ENCODE peak calls at places on chromosome 18, in four cellular contexts. Z is IMR-90, A is lower leg skin, Q is A549. K is an unnamed sample.

GRCh38 chr18:77099501-77100370 is 32.8 kb downstream of the MBP start:
- DNase-seq in Z (no peak), A (peak), Q (no peak), K (no peak)

GRCh38 chr18:59502222-59502898 is 143.3 kb upstream of the LMAN1 start:
- DNase-seq in Z (peak), A (no peak), Q (no peak), K (peak)

GRCh38 chr18:66013976-66014375 is 263.2 kb downstream of the CDH7 start:
- DNase-seq in Z (no peak), A (no peak), Q (no peak), K (peak)

GRCh38 chr18:61754039-61754583 is 138.7 kb downstream of the RNF152 start:
- DNase-seq in Z (no peak), A (no peak), Q (no peak), K (no peak)

GRCh38 chr18:57210101-57210661 is 63.3 kb downstream of the BOD1L2 start:
- DNase-seq in Z (peak), A (no peak), Q (peak), K (peak)

GRCh38 chr18:58241877-58242276 is 197.9 kb downstream of the NEDD4L start:
- DNase-seq in Z (peak), A (no peak), Q (no peak), K (no peak)

GRCh38 chr18:9838144-9838877 is 47.5 kb upstream of the TXNDC2 start:
- DNase-seq in Z (no peak), A (no peak), Q (no peak), K (peak)

GRCh38 chr18:61893304-61893970 is 630 bp upstream of the RNF152 start:
- DNase-seq in Z (peak), A (peak), Q (peak), K (no peak)

GRCh38 chr18:44917184-44917864 is 236.6 kb downstream of the SETBP1 start:
- DNase-seq in Z (no peak), A (no peak), Q (no peak), K (no peak)

GRCh38 chr18:12031836-12032235 is 50.5 kb downstream of the IMPA2 start:
- DNase-seq in Z (peak), A (peak), Q (no peak), K (peak)

GRCh38 chr18:69564602-69565001 is 163.9 kb downstream of the DOK6 start:
- DNase-seq in Z (no peak), A (no peak), Q (no peak), K (no peak)

GRCh38 chr18:52766002-52766540 is 426.1 kb downstream of the DCC start:
- DNase-seq in Z (no peak), A (no peak), Q (no peak), K (no peak)

GRCh38 chr18:48566588-48566987 is 27.8 kb downstream of the CTIF start:
- DNase-seq in Z (no peak), A (no peak), Q (no peak), K (no peak)

GRCh38 chr18:12296457-12296856 is 11.6 kb upstream of the TUBB6 start:
- DNase-seq in Z (no peak), A (no peak), Q (no peak), K (no peak)

GRCh38 chr18:60053747-60054304 is 154.0 kb downstream of the PMAIP1 start:
- DNase-seq in Z (peak), A (no peak), Q (peak), K (peak)

GRCh38 chr18:77025123-77025522 is 107.5 kb downstream of the MBP start:
- DNase-seq in Z (no peak), A (no peak), Q (no peak), K (no peak)

GRCh38 chr18:36539674-36540073 is 242.2 kb downstream of the FHOD3 start:
- DNase-seq in Z (peak), A (peak), Q (no peak), K (no peak)

GRCh38 chr18:76412818-76413565 is 82.0 kb downstream of the ZNF516 start:
- DNase-seq in Z (peak), A (peak), Q (no peak), K (no peak)

GRCh38 chr18:10036479-10036878 is 122.7 kb downstream of the VAPA start:
- DNase-seq in Z (no peak), A (peak), Q (no peak), K (no peak)

GRCh38 chr18:58960946-58961722 is 96.5 kb downstream of the ZNF532 start:
- DNase-seq in Z (no peak), A (no peak), Q (no peak), K (no peak)

GRCh38 chr18:51337406-51337805 is 139.9 kb upstream of the MEX3C start:
- DNase-seq in Z (no peak), A (no peak), Q (no peak), K (peak)

GRCh38 chr18:64679121-64679520 is 530.2 kb upstream of the LINC00305 start:
- DNase-seq in Z (no peak), A (no peak), Q (no peak), K (no peak)

GRCh38 chr18:28114472-28114871 is 62.5 kb downstream of the CDH2 start:
- DNase-seq in Z (peak), A (no peak), Q (no peak), K (peak)

GRCh38 chr18:12049983-12050811 is 43.4 kb upstream of the ANKRD62 start:
- DNase-seq in Z (no peak), A (no peak), Q (no peak), K (no peak)

GRCh38 chr18:59400407-59400806 is 41.3 kb upstream of the LMAN1 start:
- DNase-seq in Z (no peak), A (no peak), Q (no peak), K (no peak)

GRCh38 chr18:76875390-76876330 is 53.3 kb downstream of the ZNF236 start:
- DNase-seq in Z (peak), A (no peak), Q (peak), K (no peak)

GRCh38 chr18:44683566-44683965 is 2.9 kb downstream of the SETBP1 start:
- DNase-seq in Z (no peak), A (no peak), Q (no peak), K (no peak)

GRCh38 chr18:73264562-73264921 is 396.8 kb upstream of the NETO1 start:
- DNase-seq in Z (no peak), A (no peak), Q (peak), K (no peak)

GRCh38 chr18:27606851-27607250 is 421.7 kb upstream of the CHST9 start:
- DNase-seq in Z (no peak), A (no peak), Q (no peak), K (no peak)

GRCh38 chr18:25109484-25109883 is 242.5 kb downstream of the ZNF521 start:
- DNase-seq in Z (peak), A (no peak), Q (no peak), K (no peak)

GRCh38 chr18:11040823-11041712 is 108.3 kb downstream of the PIEZO2 start:
- DNase-seq in Z (peak), A (no peak), Q (peak), K (no peak)

GRCh38 chr18:58541137-58541788 is 87.6 kb downstream of the ALPK2 start:
- DNase-seq in Z (peak), A (no peak), Q (no peak), K (no peak)

GRCh38 chr18:74124642-74125041 is 23.0 kb downstream of the FBXO15 start:
- DNase-seq in Z (no peak), A (no peak), Q (no peak), K (no peak)

GRCh38 chr18:53861185-53861584 is 363.3 kb downstream of the MBD2 start:
- DNase-seq in Z (peak), A (no peak), Q (no peak), K (no peak)

GRCh38 chr18:23223641-23224040 is 88.4 kb downstream of the CABLES1 start:
- DNase-seq in Z (no peak), A (no peak), Q (no peak), K (no peak)

GRCh38 chr18:23887035-23887434 is 127.5 kb upstream of the TTC39C start:
- DNase-seq in Z (no peak), A (no peak), Q (no peak), K (no peak)

GRCh38 chr18:34691626-34692025 is 18.5 kb upstream of the DTNA start:
- DNase-seq in Z (no peak), A (no peak), Q (no peak), K (no peak)
- TF ChIP-seq CTCF in Z (no peak), A (no peak), Q (no peak), K (no peak)

GRCh38 chr18:7158201-7158600 is 40.6 kb upstream of the LAMA1 start:
- DNase-seq in Z (peak), A (peak), Q (no peak), K (no peak)

GRCh38 chr18:7155887-7156286 is 38.3 kb upstream of the LAMA1 start:
- DNase-seq in Z (no peak), A (peak), Q (no peak), K (no peak)

GRCh38 chr18:7152485-7152884 is 34.9 kb upstream of the LAMA1 start:
- DNase-seq in Z (no peak), A (no peak), Q (no peak), K (no peak)

GRCh38 chr18:7155092-7155491 is 37.5 kb upstream of the LAMA1 start:
- DNase-seq in Z (no peak), A (peak), Q (no peak), K (no peak)

GRCh38 chr18:7157760-7158159 is 40.2 kb upstream of the LAMA1 start:
- DNase-seq in Z (no peak), A (no peak), Q (no peak), K (no peak)
- TF ChIP-seq CTCF in Z (no peak), A (no peak), Q (no peak), K (no peak)

DNA sequence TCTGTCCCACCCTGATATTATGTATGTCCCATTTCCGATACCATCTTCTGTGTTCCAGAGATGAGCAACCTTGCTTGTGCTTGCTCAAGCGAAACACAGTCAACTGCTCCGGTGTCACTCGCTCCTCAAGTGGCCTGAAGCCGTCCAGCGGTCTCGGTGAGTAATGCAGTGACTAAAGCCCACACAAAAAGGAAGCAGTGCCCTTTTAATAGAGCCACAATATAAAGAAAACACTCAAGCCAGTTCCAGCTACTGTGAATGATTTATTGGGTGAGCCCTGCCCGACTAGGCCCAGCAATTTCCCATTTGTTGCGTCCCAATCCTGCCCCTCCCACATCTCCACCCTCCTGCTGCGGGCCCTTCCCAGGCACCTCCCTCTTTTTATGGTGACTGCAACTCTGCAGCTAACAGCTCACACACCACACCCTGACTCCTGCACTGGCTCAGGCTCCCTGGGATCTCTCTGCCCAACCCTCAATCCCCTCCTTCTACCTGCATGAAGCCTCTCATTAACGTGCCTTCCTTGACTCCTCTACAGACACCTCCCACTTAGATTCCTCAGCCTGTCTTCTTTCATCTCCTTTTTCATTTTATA is 44.2 kb upstream of the DSC1 start:
- DNase-seq in Z (peak), A (peak), Q (peak), K (peak)
- TF ChIP-seq CTCF in Z (no peak), A (no peak), Q (no peak), K (peak)

DNA sequence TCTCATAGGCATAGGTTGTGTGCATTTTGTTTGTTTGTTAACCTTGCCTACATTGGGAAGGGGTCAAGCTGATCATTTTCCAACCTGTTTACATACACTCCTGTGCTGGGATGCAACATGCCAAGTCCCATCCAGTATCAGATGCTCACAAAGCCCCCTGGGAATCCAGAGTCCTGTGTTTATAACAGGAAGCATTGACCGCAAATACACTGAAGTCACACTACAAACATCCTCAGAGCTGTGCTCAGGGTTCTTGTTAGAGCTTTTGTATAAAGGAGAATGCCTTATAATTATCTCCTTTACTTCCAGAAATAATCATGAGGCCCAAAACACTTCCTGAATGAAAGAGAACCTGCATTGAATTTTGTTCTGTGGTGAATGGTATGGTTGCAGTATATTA is 488.7 kb upstream of the TCF4 start:
- DNase-seq in Z (peak), A (no peak), Q (no peak), K (no peak)
- TF ChIP-seq CTCF in Z (no peak), A (no peak), Q (no peak), K (no peak)

DNA sequence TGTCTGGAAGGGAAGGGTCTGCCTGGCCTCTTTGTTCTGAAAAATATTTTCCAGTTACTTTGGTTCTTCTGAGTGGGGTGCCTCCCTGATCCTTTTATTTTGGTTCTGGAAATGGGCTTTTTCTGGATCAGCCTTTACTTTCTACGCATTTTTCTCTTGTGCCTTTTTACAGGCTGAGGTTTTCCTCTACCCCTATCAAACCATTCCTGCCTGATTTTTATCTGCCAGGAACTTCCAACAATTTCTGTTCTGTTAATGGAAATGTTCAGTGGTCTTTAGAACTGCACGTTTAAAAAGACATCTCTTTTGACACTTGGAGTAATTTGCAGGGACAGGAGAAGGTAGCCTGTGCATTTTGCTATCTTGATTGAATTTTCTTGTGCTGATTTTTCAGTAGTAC is 113.8 kb downstream of the ARHGAP28 start:
- DNase-seq in Z (no peak), A (no peak), Q (no peak), K (no peak)
- TF ChIP-seq CTCF in Z (no peak), A (no peak), Q (no peak), K (no peak)

GRCh38 chr18:79523221-79523737 is 127.5 kb downstream of the NFATC1 start:
- DNase-seq in Z (no peak), A (no peak), Q (no peak), K (no peak)

GRCh38 chr18:79522451-79523220 is 126.9 kb downstream of the NFATC1 start:
- DNase-seq in Z (no peak), A (peak), Q (no peak), K (no peak)

GRCh38 chr18:79523738-79524180 is 128.0 kb downstream of the NFATC1 start:
- DNase-seq in Z (no peak), A (peak), Q (no peak), K (no peak)

GRCh38 chr18:79525556-79526467 is 130.1 kb downstream of the NFATC1 start:
- DNase-seq in Z (no peak), A (peak), Q (no peak), K (peak)

DNA sequence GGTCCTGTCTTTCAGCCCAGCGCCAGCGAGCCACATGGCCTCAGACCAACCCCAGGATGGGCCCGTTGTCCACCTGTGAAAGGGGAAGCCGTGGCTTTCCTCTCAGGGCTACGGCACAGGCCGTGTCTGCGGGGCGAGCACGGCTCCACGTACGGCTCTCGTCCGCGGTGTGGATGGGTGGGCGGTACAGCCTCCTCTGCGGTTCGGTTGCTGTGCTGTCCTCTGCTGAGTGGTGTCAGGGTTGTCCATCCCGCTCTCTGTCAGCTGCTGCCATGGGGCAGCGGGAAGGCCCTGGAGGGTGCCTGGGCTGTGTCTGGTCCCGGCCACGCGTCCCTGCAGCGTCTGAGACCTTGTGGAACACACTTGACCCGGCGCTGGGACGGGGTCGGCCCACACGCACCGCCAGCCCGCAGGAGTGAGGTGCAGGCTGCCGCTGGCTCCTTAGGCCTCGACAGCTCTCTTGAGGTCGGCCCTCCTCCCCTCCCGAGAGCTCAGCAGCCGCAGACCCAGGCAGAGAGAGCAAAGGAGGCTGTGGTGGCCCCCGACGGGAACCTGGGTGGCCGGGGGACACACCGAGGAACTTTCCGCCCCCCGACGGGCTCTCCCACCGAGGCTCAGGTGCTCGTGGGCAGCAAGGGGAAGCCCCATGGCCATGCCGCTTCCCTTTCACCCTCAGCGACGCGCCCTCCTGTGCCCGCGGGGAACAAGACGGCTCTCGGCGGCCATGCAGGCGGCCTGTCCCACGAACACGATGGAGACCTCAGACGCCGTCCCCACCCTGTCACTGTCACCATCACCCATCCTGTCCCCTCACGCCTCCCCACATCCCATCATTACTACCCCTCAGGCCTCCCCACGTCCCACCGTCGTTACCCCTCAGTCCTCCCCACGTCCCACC is 128.7 kb downstream of the NFATC1 start:
- DNase-seq in Z (no peak), A (peak), Q (no peak), K (no peak)
- TF ChIP-seq CTCF in Z (no peak), A (no peak), Q (no peak), K (no peak)